ENCODE peak calls at places on chromosomes 2 and 18, in five cellular contexts. H, X, C, F and S are unnamed samples.

GRCh38 chr2:159317392-159318088 is 31.0 kb upstream of the WDSUB1 start:
- DNase-seq in X (no peak), F (no peak), C (no peak), H (no peak), S (no peak)

GRCh38 chr2:107669335-107669734 is 157.4 kb upstream of the RGPD4 start:
- DNase-seq in X (no peak), F (peak; percentile 31), H (no peak), C (peak; percentile 17), S (no peak)

GRCh38 chr2:172344159-172344558 is 83.2 kb upstream of the ITGA6 start:
- DNase-seq in F (no peak), X (no peak), H (no peak), C (no peak), S (no peak)

GRCh38 chr2:97754690-97755346 is 41.4 kb downstream of the ZAP70 start:
- DNase-seq in C (no peak), X (no peak), H (no peak), F (no peak), S (no peak)

GRCh38 chr2:122152571-122152970 is 397.1 kb downstream of the TSN start:
- DNase-seq in F (no peak), H (no peak), C (no peak), X (no peak), S (no peak)

GRCh38 chr2:6986894-6987487 is 69.8 kb downstream of the RNF144A start:
- DNase-seq in H (no peak), C (no peak), X (peak; percentile 61), F (no peak), S (peak; percentile 63)

GRCh38 chr2:46173030-46173429 is 124.2 kb upstream of the EPAS1 start:
- DNase-seq in C (no peak), F (no peak), X (no peak), H (no peak), S (no peak)

GRCh38 chr2:8215982-8216381 is 465.9 kb upstream of the ID2 start:
- DNase-seq in H (no peak), C (no peak), F (no peak), X (no peak), S (no peak)

GRCh38 chr2:223846524-223846923 is 9.1 kb upstream of the AP1S3 start:
- DNase-seq in X (no peak), F (peak; percentile 50), C (no peak), H (no peak), S (no peak)

GRCh38 chr2:26807788-26808460 is 22.1 kb downstream of the CENPA start:
- DNase-seq in C (no peak), H (no peak), X (no peak), F (no peak), S (no peak)

GRCh38 chr2:237700583-237701032 is 73.2 kb downstream of the LRRFIP1 start:
- DNase-seq in H (peak; percentile 54), F (no peak), X (no peak), C (no peak), S (peak; percentile 85)

GRCh38 chr2:126889501-126890135 is 9.1 kb upstream of the TEX51 start:
- DNase-seq in H (no peak), F (no peak), C (no peak), X (no peak), S (no peak)

GRCh38 chr2:15158117-15158516 is 403.0 kb downstream of the NBAS start:
- DNase-seq in H (no peak), X (no peak), F (no peak), C (no peak), S (no peak)

GRCh38 chr18:47547539-47548202 is 296.2 kb upstream of the SKOR2 start:
- DNase-seq in F (no peak), X (no peak), C (no peak), H (no peak), S (no peak)

GRCh38 chr2:45115181-45115580 is 105.9 kb upstream of the SIX2 start:
- DNase-seq in C (no peak), H (no peak), F (no peak), X (no peak), S (no peak)

DNA sequence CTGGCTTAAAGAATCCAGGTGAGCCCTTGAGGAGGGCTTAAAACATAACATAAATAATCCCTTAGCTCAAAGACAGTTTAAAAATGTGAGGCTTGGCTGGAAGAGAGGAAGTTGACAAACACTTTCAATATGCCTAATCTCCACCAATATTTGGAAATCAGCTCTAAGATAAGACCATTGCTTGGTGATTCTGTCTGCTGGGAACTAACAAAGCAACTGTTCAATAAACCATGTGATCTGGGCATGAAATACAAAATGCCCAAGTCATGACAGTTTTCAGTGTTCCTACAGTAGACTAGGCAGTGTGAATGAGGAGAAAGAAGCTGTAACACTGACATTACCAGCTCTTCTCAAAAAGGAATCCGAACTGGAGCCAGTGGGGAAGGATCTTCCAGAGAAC is 10.7 kb downstream of the MFF start:
- DNase-seq in F (no peak), X (no peak), H (no peak), C (no peak), S (no peak)
- H3K27ac ChIP-seq in F (no peak overlapping the region), X (no peak overlapping the region), H (no peak overlapping the region), C (no peak overlapping the region), S (no peak overlapping the region)

GRCh38 chr18:8508320-8508719 is 100.9 kb upstream of the RAB12 start:
- DNase-seq in F (no peak), C (no peak), H (no peak), X (no peak), S (no peak)
- TF ChIP-seq MYC in F (no peak), C (no peak), H (no peak), X (no peak), S (no peak)

DNA sequence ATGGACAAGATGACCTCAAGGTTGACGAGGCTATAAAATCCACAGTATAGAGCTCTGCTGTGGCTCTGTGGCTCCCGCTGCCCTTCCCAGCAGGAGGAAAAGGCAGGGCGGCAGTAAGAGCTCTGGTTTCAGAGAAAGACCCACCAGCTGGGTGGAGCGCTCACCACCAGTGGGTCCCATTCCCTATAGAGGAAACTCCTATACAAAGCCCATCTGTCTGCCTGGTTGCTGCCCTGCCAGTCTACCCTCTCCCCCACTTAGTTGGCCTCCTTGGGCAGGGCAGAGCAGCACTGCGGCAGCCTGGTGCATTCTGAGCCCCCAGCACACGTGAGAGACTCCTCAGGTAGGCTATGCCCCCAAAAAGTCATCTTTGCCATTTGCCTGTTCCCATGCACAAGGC is 26.5 kb downstream of the TNS1 start:
- DNase-seq in C (no peak), F (no peak), X (no peak), H (no peak), S (no peak)
- H3K27ac ChIP-seq in C (no peak overlapping the region), F (no peak overlapping the region), X (no peak overlapping the region), H (no peak overlapping the region), S (no peak overlapping the region)

GRCh38 chr2:149134335-149134923 is 95.9 kb downstream of the LYPD6B start:
- DNase-seq in H (no peak), C (no peak), F (no peak), X (peak; percentile 9), S (no peak)

GRCh38 chr2:149132303-149132702 is 93.8 kb downstream of the LYPD6B start:
- DNase-seq in H (no peak), C (no peak), F (no peak), X (no peak), S (no peak)

GRCh38 chr2:149141046-149141445 is 102.5 kb downstream of the LYPD6B start:
- DNase-seq in X (no peak), H (no peak), F (no peak), C (no peak), S (no peak)

DNA sequence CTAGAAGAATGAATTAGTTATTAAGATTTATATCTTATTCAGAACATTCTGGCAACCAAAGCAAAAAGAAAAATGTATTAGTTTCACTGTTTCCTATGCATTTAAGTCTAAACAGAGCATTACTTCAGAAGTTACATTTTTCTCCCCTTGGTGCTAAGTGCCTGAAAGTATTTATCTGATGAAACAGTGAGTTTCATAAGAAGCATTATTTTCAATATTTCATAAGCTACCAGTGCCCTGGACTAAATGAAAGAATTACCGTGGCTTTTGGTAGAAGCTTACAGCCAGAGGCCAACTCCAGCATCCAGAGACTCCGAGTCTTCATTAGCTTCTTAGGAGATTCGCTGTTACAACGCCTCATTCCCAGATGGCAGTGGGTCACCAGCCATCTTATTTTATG is 97.6 kb downstream of the LYPD6B start:
- DNase-seq in H (no peak), C (no peak), X (no peak), F (no peak), S (no peak)
- TF ChIP-seq MYC in H (no peak), C (no peak), X (no peak), F (no peak), S (no peak)

GRCh38 chr2:233486778-233487552 is 79.6 kb downstream of the USP40 start:
- DNase-seq in C (no peak), X (peak; percentile 57), H (no peak), F (peak; percentile 93), S (peak; percentile 90)
- H3K27ac ChIP-seq in C (no peak overlapping the region), X (no peak overlapping the region), H (no peak overlapping the region), F (peak overlapping the region; percentile 98), S (peak overlapping the region; percentile 91)

GRCh38 chr2:198219292-198219691 is 414.9 kb downstream of the PLCL1 start:
- DNase-seq in C (no peak), H (no peak), X (no peak), F (no peak), S (no peak)

DNA sequence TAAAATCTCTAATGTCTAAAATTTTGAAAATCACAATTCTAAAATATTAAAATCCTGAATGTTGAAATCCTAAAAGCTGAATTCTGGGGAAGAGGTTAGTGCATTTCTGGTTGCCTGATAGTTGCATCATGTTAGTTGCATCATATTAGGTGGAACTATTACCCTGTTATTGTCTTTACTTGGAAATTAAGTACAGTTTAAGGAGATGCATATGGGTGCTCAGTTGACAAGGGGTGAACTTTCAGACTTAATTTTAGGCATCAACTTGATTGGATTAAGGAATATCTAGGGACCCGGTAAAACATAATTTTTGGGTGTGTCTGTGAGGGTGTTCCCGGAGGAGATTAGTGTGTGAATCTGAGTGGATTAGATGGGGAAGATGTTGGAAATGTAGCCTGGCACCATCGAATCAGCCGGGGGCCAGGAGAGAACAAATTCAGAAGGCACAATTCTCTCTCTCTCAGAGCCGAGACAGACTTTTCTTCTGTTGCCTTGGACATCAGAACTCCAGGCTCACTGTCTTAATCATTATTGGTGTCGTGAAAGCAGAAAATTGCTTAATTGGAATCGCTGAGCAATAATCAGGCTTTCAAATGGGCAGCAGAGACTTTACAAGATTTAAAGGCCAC is 409.8 kb downstream of the PLCL1 start:
- DNase-seq in C (no peak), F (no peak), X (no peak), H (no peak), S (no peak)
- TF ChIP-seq MYC in C (peak; percentile 46), F (no peak), X (no peak), H (no peak), S (no peak)